ENCODE peak calls at places on chromosomes 13 and 19, in nine cellular contexts. O is mammary epithelial cell, W is omental fat pad, C is neural crest cell, E is ascending aorta, Z is IMR-90, J is cardiac muscle cell, U is heart left ventricle, I is GM23338. G is an unnamed sample.

GRCh38 chr13:42354246-42355117 is 82.5 kb downstream of the AKAP11 start:
- DNase-seq in O (peak), W (no peak), C (no peak), E (no peak), Z (peak), J (peak), U (no peak), I (peak), G (no peak)

GRCh38 chr13:113553541-113554332 is 30.8 kb upstream of the TFDP1 start:
- DNase-seq in O (no peak), W (no peak), C (no peak), E (peak), Z (no peak), J (no peak), U (no peak), I (no peak), G (peak)

GRCh38 chr19:36115453-36116343 is at the start of gene TBCB:
- DNase-seq in O (no peak), W (peak), C (no peak), E (no peak), Z (peak), J (peak), U (peak), I (peak), G (peak)

GRCh38 chr13:75537401-75538365 is at the start of gene COMMD6:
- DNase-seq in O (peak), W (no peak), C (peak), E (peak), Z (peak), J (peak), U (peak), I (peak), G (peak)

GRCh38 chr19:18781885-18782527 is 9.1 kb downstream of the COMP start:
- DNase-seq in O (no peak), W (no peak), C (no peak), E (no peak), Z (no peak), J (no peak), U (no peak), I (no peak), G (no peak)

GRCh38 chr19:33212773-33213172 is 12.9 kb downstream of the SLC7A10 start:
- DNase-seq in O (no peak), W (no peak), C (no peak), E (no peak), Z (no peak), J (no peak), U (no peak), I (no peak), G (no peak)

GRCh38 chr19:18519962-18520847 is 1.7 kb downstream of the ELL start:
- DNase-seq in O (peak), W (peak), C (peak), E (peak), Z (peak), J (peak), U (peak), I (peak), G (peak)

GRCh38 chr19:54069482-54069881 is 5.8 kb upstream of the VSTM1 start:
- DNase-seq in O (no peak), W (no peak), C (no peak), E (no peak), Z (no peak), J (no peak), U (no peak), I (no peak), G (no peak)

GRCh38 chr19:49442354-49442753 is 1.0 kb upstream of the SLC17A7 start:
- DNase-seq in O (no peak), W (no peak), C (no peak), E (no peak), Z (no peak), J (no peak), U (peak), I (peak), G (peak)

GRCh38 chr13:95226476-95226875 is 74.8 kb downstream of the ABCC4 start:
- DNase-seq in O (no peak), W (no peak), C (no peak), E (no peak), Z (no peak), J (no peak), U (no peak), I (no peak), G (no peak)

GRCh38 chr13:39202746-39203145 is 164.5 kb downstream of the NHLRC3 start:
- DNase-seq in O (no peak), W (no peak), C (no peak), E (no peak), Z (no peak), J (no peak), U (no peak), I (no peak), G (no peak)

GRCh38 chr19:3459322-3459881 is 20.9 kb downstream of the SMIM24 start:
- DNase-seq in O (peak), W (peak), C (no peak), E (peak), Z (peak), J (peak), U (peak), I (peak), G (peak)

GRCh38 chr13:111219306-111219705 is 101.1 kb upstream of the TEX29 start:
- DNase-seq in O (peak), W (no peak), C (no peak), E (peak), Z (peak), J (no peak), U (peak), I (no peak), G (no peak)

GRCh38 chr13:34751492-34751891 is 190.6 kb upstream of the NBEA start:
- DNase-seq in O (no peak), W (no peak), C (no peak), E (no peak), Z (no peak), J (no peak), U (no peak), I (no peak), G (no peak)

GRCh38 chr19:15829277-15829770 is 13.9 kb upstream of the OR10H1 start:
- DNase-seq in O (peak), W (no peak), C (no peak), E (no peak), Z (no peak), J (no peak), U (no peak), I (no peak), G (no peak)

GRCh38 chr19:39400997-39401548 is 5.6 kb upstream of the ZFP36 start:
- DNase-seq in O (no peak), W (no peak), C (no peak), E (no peak), Z (no peak), J (no peak), U (no peak), I (no peak), G (no peak)

GRCh38 chr19:7467009-7467989 is 21.5 kb downstream of the PEX11G start:
- DNase-seq in O (no peak), W (no peak), C (no peak), E (no peak), Z (no peak), J (no peak), U (no peak), I (no peak), G (no peak)

GRCh38 chr13:79741006-79741405 is 260.1 kb downstream of the NDFIP2 start:
- DNase-seq in O (no peak), W (no peak), C (no peak), E (no peak), Z (peak), J (peak), U (no peak), I (no peak), G (no peak)

GRCh38 chr19:55695511-55696290 is 20.7 kb downstream of the EPN1 start:
- DNase-seq in O (no peak), W (no peak), C (no peak), E (no peak), Z (no peak), J (no peak), U (no peak), I (no peak), G (no peak)

GRCh38 chr19:11606484-11606883 is 9.2 kb downstream of the ZNF627 start:
- DNase-seq in O (no peak), W (no peak), C (no peak), E (no peak), Z (no peak), J (no peak), U (no peak), I (no peak), G (no peak)

GRCh38 chr19:29260477-29261317 is 47.7 kb upstream of the UQCRFS1 start:
- DNase-seq in O (no peak), W (no peak), C (peak), E (no peak), Z (peak), J (peak), U (no peak), I (peak), G (peak)

GRCh38 chr19:31541396-31541795 is 192.2 kb upstream of the TSHZ3 start:
- DNase-seq in O (no peak), W (no peak), C (no peak), E (no peak), Z (no peak), J (no peak), U (no peak), I (no peak), G (no peak)

GRCh38 chr19:55189424-55189823 is 9.3 kb upstream of the SYT5 start:
- DNase-seq in O (peak), W (no peak), C (no peak), E (no peak), Z (peak), J (no peak), U (peak), I (no peak), G (peak)

GRCh38 chr19:15820646-15821045 is 5.2 kb upstream of the OR10H1 start:
- DNase-seq in O (no peak), W (no peak), C (no peak), E (no peak), Z (no peak), J (no peak), U (no peak), I (no peak), G (no peak)

DNA sequence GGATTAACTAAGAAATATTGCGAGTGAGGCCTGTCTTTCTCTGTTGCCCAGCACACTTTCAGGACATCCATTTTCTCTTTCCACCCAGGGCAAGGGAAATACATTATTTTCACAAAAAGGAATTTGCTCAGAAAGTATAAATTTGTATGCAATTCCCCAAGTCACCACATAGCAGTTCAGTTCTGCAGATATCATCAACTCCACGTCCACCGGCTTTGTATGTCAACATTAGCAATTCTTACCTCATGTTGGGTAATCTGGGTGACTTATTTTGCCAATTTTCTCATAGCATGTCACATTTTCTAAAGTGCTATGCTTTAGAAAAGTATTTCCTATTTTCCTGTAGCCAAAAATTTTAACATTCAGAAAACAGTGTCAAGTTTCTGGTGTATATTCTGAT is 501.8 kb downstream of the EFNB2 start:
- DNase-seq in O (no peak), W (no peak), C (no peak), E (no peak), Z (peak), J (no peak), U (no peak), I (peak), G (no peak)
- TF ChIP-seq CTCF in O (no peak), W (no peak), C (peak), E (no peak), Z (peak), J (peak), U (no peak), I (peak), G (no peak)

DNA sequence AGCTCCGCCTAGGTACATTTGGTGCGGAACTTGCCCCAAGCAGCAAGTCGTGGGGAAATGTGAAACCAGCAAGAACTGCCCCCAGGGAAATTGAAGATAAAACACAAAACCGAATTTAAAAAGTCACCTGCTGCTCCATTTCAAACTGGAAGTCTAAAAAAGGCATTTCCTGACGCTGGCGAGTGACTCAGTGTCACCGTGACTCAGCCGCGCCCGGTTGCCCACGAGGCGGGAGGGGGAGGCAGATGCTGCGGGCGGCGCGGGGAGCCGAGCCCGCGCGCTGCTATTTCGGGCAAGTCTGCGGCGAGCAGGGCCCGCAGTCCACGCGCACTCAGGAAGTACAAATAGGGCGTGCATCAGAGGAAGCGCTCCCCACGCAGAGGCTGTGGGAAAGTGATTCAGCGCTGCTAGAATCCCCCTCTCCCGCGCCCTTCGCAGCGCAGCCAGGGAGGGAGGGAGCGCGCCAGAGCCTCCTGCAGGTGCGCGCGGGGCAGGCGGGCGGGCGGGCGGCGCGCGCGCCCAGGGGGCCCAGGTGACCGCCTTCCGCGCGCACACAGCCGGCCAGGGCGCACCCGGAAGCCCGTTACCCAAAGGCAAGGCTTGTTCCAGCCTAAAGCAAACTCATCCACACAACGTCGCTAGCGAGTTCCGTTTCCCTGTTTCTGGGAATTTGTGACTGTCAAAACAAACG is 168.8 kb downstream of the COL4A1 start:
- DNase-seq in O (peak), W (peak), C (no peak), E (peak), Z (peak), J (peak), U (peak), I (peak), G (peak)
- TF ChIP-seq CTCF in O (peak), W (no peak), C (peak), E (no peak), Z (no peak), J (peak), U (no peak), I (no peak), G (no peak)

DNA sequence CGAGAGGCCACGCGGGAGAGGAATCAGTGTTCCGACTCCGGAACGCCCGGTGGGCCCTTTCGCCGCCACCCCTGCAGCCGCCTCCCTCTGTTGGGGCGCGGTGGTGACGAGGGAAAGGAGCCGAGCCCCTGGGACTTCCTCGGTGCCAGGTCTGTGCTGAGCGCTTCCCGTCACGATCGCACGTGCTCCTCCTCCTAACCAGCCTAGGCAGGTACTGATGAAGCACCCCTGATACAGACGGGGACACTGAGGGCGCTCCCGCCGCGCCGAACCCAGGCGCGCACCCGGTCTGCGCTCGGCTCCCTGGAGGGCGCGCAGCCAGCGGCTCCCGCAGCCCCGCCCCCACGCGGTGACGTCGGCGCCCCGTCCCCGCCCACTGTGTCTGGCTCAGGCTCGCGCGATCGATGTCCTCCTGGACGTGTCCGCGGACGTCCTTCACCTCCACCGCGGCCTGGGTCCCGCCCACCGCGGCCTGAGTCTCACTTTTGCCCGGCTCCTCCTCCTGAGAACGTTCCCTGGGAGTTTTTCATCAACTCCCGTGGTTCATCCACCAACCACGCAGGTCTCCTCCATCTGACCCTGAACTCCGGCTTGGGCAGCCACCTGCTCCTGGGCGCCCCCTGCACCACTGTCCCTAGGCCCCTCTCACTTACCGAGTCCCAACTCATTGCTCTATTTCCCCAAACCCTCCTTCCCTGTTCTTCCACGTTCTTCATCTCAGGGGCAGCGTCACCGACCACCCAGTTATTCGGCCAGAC is 2.6 kb upstream of the KLK15 start:
- DNase-seq in O (peak), W (peak), C (peak), E (no peak), Z (peak), J (peak), U (peak), I (peak), G (peak)
- TF ChIP-seq CTCF in O (no peak), W (no peak), C (no peak), E (no peak), Z (no peak), J (no peak), U (no peak), I (peak), G (no peak)

DNA sequence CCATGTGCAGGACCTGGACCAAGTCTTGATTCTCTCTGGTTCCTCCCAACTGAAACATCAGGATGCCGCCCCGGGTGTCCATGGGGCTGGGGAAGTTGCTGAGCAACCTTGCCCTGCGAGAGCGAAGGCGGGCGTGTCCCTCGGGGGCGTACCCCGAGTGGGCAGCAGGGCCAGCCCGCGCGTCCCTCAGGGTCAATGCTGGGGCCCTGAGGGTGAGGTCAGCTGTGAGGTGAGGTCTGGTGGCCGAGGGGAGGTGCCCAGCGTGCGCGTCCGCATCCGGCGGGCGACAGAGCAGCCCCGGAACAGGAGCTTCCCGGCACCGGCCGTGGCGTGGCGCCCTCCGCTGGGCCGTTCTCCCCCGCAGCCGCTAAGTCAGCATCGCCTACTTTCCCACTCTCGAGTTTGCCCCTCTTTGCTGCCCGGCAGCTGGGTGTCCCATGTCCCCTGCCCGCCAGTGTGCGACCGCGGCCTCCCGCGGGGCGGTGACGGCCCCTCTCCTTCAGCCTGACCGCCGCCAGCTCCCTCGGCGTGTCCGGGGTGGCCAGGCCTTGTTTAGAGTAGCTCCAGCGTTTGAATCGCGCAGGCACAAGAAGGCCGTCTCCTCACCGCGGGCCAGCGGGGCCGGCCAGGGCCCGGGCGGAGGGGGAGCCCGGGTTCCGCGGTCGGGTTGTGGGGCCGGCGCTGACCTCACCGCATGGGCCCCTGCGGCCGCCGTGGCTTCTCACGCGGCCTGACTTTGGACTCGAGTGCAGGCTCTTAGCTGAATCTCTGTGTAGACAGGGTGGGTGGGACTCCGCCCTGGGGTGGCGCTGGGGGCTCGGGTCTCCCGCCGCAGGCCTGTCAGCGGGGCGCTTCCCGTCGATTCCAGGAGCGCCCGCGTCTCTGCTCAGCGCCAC is 33.0 kb downstream of the GJA3 start:
- DNase-seq in O (peak), W (peak), C (peak), E (peak), Z (peak), J (peak), U (peak), I (peak), G (peak)
- TF ChIP-seq CTCF in O (peak), W (no peak), C (peak), E (no peak), Z (peak), J (peak), U (peak), I (peak), G (no peak)

GRCh38 chr13:109273326-109273751 is 513.0 kb downstream of the IRS2 start:
- DNase-seq in O (peak), W (no peak), C (no peak), E (no peak), Z (peak), J (no peak), U (no peak), I (no peak), G (no peak)

GRCh38 chr13:109276261-109276660 is 510.1 kb downstream of the IRS2 start:
- DNase-seq in O (no peak), W (no peak), C (no peak), E (no peak), Z (no peak), J (no peak), U (no peak), I (no peak), G (no peak)

GRCh38 chr13:109275390-109275789 is 511.0 kb downstream of the IRS2 start:
- DNase-seq in O (no peak), W (no peak), C (no peak), E (no peak), Z (no peak), J (no peak), U (no peak), I (no peak), G (no peak)

GRCh38 chr13:109274188-109274821 is 512.1 kb downstream of the IRS2 start:
- DNase-seq in O (peak), W (no peak), C (no peak), E (no peak), Z (peak), J (peak), U (no peak), I (peak), G (no peak)

GRCh38 chr13:109275848-109276247 is 510.5 kb downstream of the IRS2 start:
- DNase-seq in O (peak), W (no peak), C (no peak), E (no peak), Z (no peak), J (peak), U (no peak), I (peak), G (no peak)
- TF ChIP-seq CTCF in O (peak), W (no peak), C (peak), E (no peak), Z (no peak), J (no peak), U (no peak), I (peak), G (no peak)

DNA sequence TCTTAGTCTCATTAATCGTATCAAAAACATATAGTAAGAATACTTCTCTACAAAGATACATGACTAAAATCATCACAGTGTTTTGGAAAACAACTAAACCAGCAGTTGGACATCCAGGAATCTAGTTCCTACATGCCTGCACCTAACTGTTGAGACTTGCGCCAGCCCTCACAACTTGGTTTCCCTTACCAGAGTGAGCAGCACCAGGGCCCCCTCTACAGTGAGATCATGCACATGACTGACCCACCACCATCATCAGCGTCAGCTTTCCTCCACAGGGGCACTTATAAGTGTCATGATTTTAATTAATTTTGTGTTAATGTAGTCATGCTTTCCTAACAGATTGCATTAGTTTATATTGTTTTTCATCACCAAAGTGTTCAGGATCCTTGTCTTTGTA is 1322.0 kb downstream of the EFNB2 start:
- DNase-seq in O (peak), W (no peak), C (no peak), E (no peak), Z (no peak), J (no peak), U (no peak), I (peak), G (no peak)
- TF ChIP-seq CTCF in O (no peak), W (no peak), C (no peak), E (no peak), Z (no peak), J (no peak), U (no peak), I (peak), G (no peak)

GRCh38 chr19:58278156-58279041 is at the start of gene ZNF8:
- DNase-seq in O (peak), W (peak), C (peak), E (peak), Z (peak), J (peak), U (peak), I (peak), G (peak)
- TF ChIP-seq CTCF in O (peak), W (no peak), C (no peak), E (no peak), Z (no peak), J (peak), U (peak), I (no peak), G (no peak)